ENCODE peak calls at places on chromosomes 12 and 14, in four cellular contexts. One of them, this sample, is unnamed. For H3K36me3, the result is how much of the 10 kb centered on the place peaks cover.

GRCh38 chr12:101706403-101706802 is 9.0 kb downstream of the CHPT1 start:
- DNase-seq in cardiac muscle cell: no peak
- DNase-seq in thyroid gland: no peak
- DNase-seq in suprapubic skin: no peak
- DNase-seq in this sample: no peak

GRCh38 chr14:69694730-69695663 is 71.9 kb upstream of the SRSF5 start:
- DNase-seq in thyroid gland: peak
- DNase-seq in suprapubic skin: no peak
- DNase-seq in cardiac muscle cell: peak
- DNase-seq in this sample: peak

GRCh38 chr14:87745507-87746118 is 247.4 kb downstream of the GALC start:
- DNase-seq in thyroid gland: peak
- DNase-seq in suprapubic skin: no peak
- DNase-seq in cardiac muscle cell: peak
- DNase-seq in this sample: peak

GRCh38 chr14:22691171-22691570 is 47.0 kb upstream of the OR6J1 start:
- DNase-seq in cardiac muscle cell: peak
- DNase-seq in suprapubic skin: no peak
- DNase-seq in thyroid gland: no peak
- DNase-seq in this sample: no peak

GRCh38 chr12:117155278-117156060 is 34.8 kb downstream of the FBXO21 start:
- DNase-seq in cardiac muscle cell: peak
- DNase-seq in suprapubic skin: peak
- DNase-seq in thyroid gland: peak
- DNase-seq in this sample: peak

GRCh38 chr12:70267550-70267949 is 24.3 kb downstream of the CNOT2 start:
- DNase-seq in thyroid gland: no peak
- DNase-seq in cardiac muscle cell: peak
- DNase-seq in suprapubic skin: no peak
- DNase-seq in this sample: no peak

GRCh38 chr14:34039428-34040047 is 88.7 kb upstream of the EGLN3 start:
- DNase-seq in cardiac muscle cell: no peak
- DNase-seq in thyroid gland: no peak
- DNase-seq in suprapubic skin: no peak
- DNase-seq in this sample: no peak

GRCh38 chr12:127811988-127812387 is 455.0 kb upstream of the TMEM132C start:
- DNase-seq in cardiac muscle cell: peak
- DNase-seq in thyroid gland: peak
- DNase-seq in suprapubic skin: no peak
- DNase-seq in this sample: peak

GRCh38 chr14:63493246-63493645 is 49.9 kb downstream of the PPP2R5E start:
- DNase-seq in suprapubic skin: no peak
- DNase-seq in cardiac muscle cell: peak
- DNase-seq in thyroid gland: peak
- DNase-seq in this sample: no peak

GRCh38 chr14:65228436-65228835 is 126.1 kb upstream of the MAX start:
- DNase-seq in cardiac muscle cell: no peak
- DNase-seq in thyroid gland: no peak
- DNase-seq in suprapubic skin: no peak
- DNase-seq in this sample: no peak

GRCh38 chr12:54047964-54048303 is 5.7 kb upstream of the HOXC4 start:
- DNase-seq in suprapubic skin: no peak
- DNase-seq in cardiac muscle cell: no peak
- DNase-seq in thyroid gland: no peak
- DNase-seq in this sample: no peak

GRCh38 chr12:120984351-120984898 is 6.1 kb downstream of the HNF1A start:
- DNase-seq in thyroid gland: no peak
- DNase-seq in suprapubic skin: no peak
- DNase-seq in cardiac muscle cell: no peak
- DNase-seq in this sample: no peak

GRCh38 chr12:50390284-50390683 is 6.1 kb downstream of the FAM186A start:
- DNase-seq in suprapubic skin: no peak
- DNase-seq in cardiac muscle cell: peak
- DNase-seq in thyroid gland: no peak
- DNase-seq in this sample: no peak

GRCh38 chr14:33728010-33728498 is 222.8 kb downstream of the EGLN3 start:
- DNase-seq in suprapubic skin: no peak
- DNase-seq in thyroid gland: no peak
- DNase-seq in cardiac muscle cell: no peak
- DNase-seq in this sample: peak

GRCh38 chr12:93786669-93787397 is 109.7 kb downstream of the CRADD start:
- DNase-seq in thyroid gland: no peak
- DNase-seq in suprapubic skin: no peak
- DNase-seq in cardiac muscle cell: no peak
- DNase-seq in this sample: peak

GRCh38 chr14:59511916-59512530 is 27.7 kb downstream of the JKAMP start:
- DNase-seq in thyroid gland: peak
- DNase-seq in suprapubic skin: no peak
- DNase-seq in cardiac muscle cell: peak
- DNase-seq in this sample: peak

GRCh38 chr12:112182499-112182898 is 57.1 kb downstream of the TRAFD1 start:
- DNase-seq in thyroid gland: no peak
- DNase-seq in cardiac muscle cell: peak
- DNase-seq in suprapubic skin: no peak
- DNase-seq in this sample: peak

GRCh38 chr14:69882086-69882864 is 3.1 kb downstream of the SMOC1 start:
- DNase-seq in thyroid gland: no peak
- DNase-seq in cardiac muscle cell: no peak
- DNase-seq in suprapubic skin: no peak
- DNase-seq in this sample: peak

GRCh38 chr14:73829526-73830431 is 21.9 kb upstream of the PTGR2 start:
- DNase-seq in suprapubic skin: no peak
- DNase-seq in thyroid gland: no peak
- DNase-seq in cardiac muscle cell: peak
- DNase-seq in this sample: no peak

GRCh38 chr14:85093631-85094330 is 436.2 kb upstream of the FLRT2 start:
- DNase-seq in thyroid gland: no peak
- DNase-seq in cardiac muscle cell: peak
- DNase-seq in suprapubic skin: no peak
- DNase-seq in this sample: no peak

GRCh38 chr12:82964446-82964845 is 277.7 kb downstream of the TMTC2 start:
- DNase-seq in suprapubic skin: no peak
- DNase-seq in thyroid gland: no peak
- DNase-seq in cardiac muscle cell: no peak
- DNase-seq in this sample: peak

GRCh38 chr12:47828967-47829482 is 9.3 kb upstream of the HDAC7 start:
- DNase-seq in cardiac muscle cell: peak
- DNase-seq in thyroid gland: peak
- DNase-seq in suprapubic skin: peak
- DNase-seq in this sample: peak

GRCh38 chr14:49960453-49960852 is 67.6 kb downstream of the ARF6 start:
- DNase-seq in suprapubic skin: no peak
- DNase-seq in cardiac muscle cell: no peak
- DNase-seq in thyroid gland: peak
- DNase-seq in this sample: no peak

GRCh38 chr14:68789798-68790655 is 2.8 kb downstream of the ZFP36L1 start:
- DNase-seq in thyroid gland: peak
- DNase-seq in suprapubic skin: no peak
- DNase-seq in cardiac muscle cell: peak
- DNase-seq in this sample: no peak

GRCh38 chr12:85057370-85057963 is 21.3 kb downstream of the LRRIQ1 start:
- DNase-seq in cardiac muscle cell: peak
- DNase-seq in suprapubic skin: no peak
- DNase-seq in thyroid gland: peak
- DNase-seq in this sample: peak

GRCh38 chr12:69824028-69824427 is 999 bp upstream of the MYRFL start:
- DNase-seq in suprapubic skin: no peak
- DNase-seq in thyroid gland: no peak
- DNase-seq in cardiac muscle cell: no peak
- DNase-seq in this sample: no peak

GRCh38 chr12:54282949-54283593 is 2.5 kb downstream of the HNRNPA1 start:
- DNase-seq in cardiac muscle cell: no peak
- DNase-seq in thyroid gland: no peak
- DNase-seq in suprapubic skin: no peak
- DNase-seq in this sample: no peak

GRCh38 chr14:74841230-74842207 is 34.4 kb downstream of the PROX2 start:
- DNase-seq in cardiac muscle cell: no peak
- DNase-seq in thyroid gland: no peak
- DNase-seq in suprapubic skin: no peak
- DNase-seq in this sample: no peak

GRCh38 chr14:103109789-103110415 is 13.4 kb upstream of the TNFAIP2 start:
- DNase-seq in thyroid gland: no peak
- DNase-seq in suprapubic skin: no peak
- DNase-seq in cardiac muscle cell: peak
- DNase-seq in this sample: peak

GRCh38 chr12:59041241-59042121 is 121.2 kb upstream of the LRIG3 start:
- DNase-seq in thyroid gland: no peak
- DNase-seq in suprapubic skin: no peak
- DNase-seq in cardiac muscle cell: peak
- DNase-seq in this sample: peak

GRCh38 chr12:47652491-47653234 is 53.2 kb downstream of the RPAP3 start:
- DNase-seq in suprapubic skin: no peak
- DNase-seq in cardiac muscle cell: no peak
- DNase-seq in thyroid gland: peak
- DNase-seq in this sample: peak

GRCh38 chr12:452667-453210 is 7.0 kb upstream of the B4GALNT3 start:
- DNase-seq in suprapubic skin: no peak
- DNase-seq in cardiac muscle cell: no peak
- DNase-seq in thyroid gland: no peak
- DNase-seq in this sample: no peak

GRCh38 chr12:4816776-4817530 is 92.8 kb upstream of the KCNA1 start:
- DNase-seq in cardiac muscle cell: no peak
- DNase-seq in suprapubic skin: no peak
- DNase-seq in thyroid gland: no peak
- DNase-seq in this sample: no peak

GRCh38 chr14:23442721-23443356 is 7.4 kb upstream of the MYH7 start:
- DNase-seq in cardiac muscle cell: no peak
- DNase-seq in thyroid gland: no peak
- DNase-seq in suprapubic skin: no peak
- DNase-seq in this sample: no peak

GRCh38 chr12:94183702-94184379 is 35.5 kb downstream of the PLXNC1 start:
- DNase-seq in suprapubic skin: no peak
- DNase-seq in thyroid gland: no peak
- DNase-seq in cardiac muscle cell: no peak
- DNase-seq in this sample: no peak

GRCh38 chr14:77556946-77557345 is 58.3 kb upstream of the ISM2 start:
- DNase-seq in cardiac muscle cell: no peak
- DNase-seq in thyroid gland: no peak
- DNase-seq in suprapubic skin: no peak
- DNase-seq in this sample: no peak

GRCh38 chr14:77562681-77563080 is 53.8 kb downstream of the SPTLC2 start:
- DNase-seq in cardiac muscle cell: peak
- DNase-seq in thyroid gland: no peak
- DNase-seq in suprapubic skin: no peak
- DNase-seq in this sample: no peak

GRCh38 chr14:77561881-77562280 is 54.6 kb downstream of the SPTLC2 start:
- DNase-seq in cardiac muscle cell: no peak
- DNase-seq in thyroid gland: no peak
- DNase-seq in suprapubic skin: no peak
- DNase-seq in this sample: no peak

GRCh38 chr14:77557391-77557790 is 58.8 kb upstream of the ISM2 start:
- DNase-seq in cardiac muscle cell: no peak
- DNase-seq in suprapubic skin: no peak
- DNase-seq in thyroid gland: no peak
- DNase-seq in this sample: no peak

GRCh38 chr14:77559381-77559780 is 57.1 kb downstream of the SPTLC2 start:
- DNase-seq in thyroid gland: no peak
- DNase-seq in suprapubic skin: no peak
- DNase-seq in cardiac muscle cell: no peak
- DNase-seq in this sample: no peak
- H3K36me3 ChIP-seq in thyroid gland: under half
- H3K36me3 ChIP-seq in suprapubic skin: half or more
- H3K36me3 ChIP-seq in cardiac muscle cell: under half
- H3K36me3 ChIP-seq in this sample: under half

GRCh38 chr12:22626429-22626828 is 1.5 kb downstream of the ETNK1 start:
- DNase-seq in suprapubic skin: no peak
- DNase-seq in cardiac muscle cell: peak
- DNase-seq in thyroid gland: no peak
- DNase-seq in this sample: peak
- H3K4me3 ChIP-seq in suprapubic skin: peak
- H3K4me3 ChIP-seq in cardiac muscle cell: peak
- H3K4me3 ChIP-seq in thyroid gland: peak
- H3K4me3 ChIP-seq in this sample: peak

DNA sequence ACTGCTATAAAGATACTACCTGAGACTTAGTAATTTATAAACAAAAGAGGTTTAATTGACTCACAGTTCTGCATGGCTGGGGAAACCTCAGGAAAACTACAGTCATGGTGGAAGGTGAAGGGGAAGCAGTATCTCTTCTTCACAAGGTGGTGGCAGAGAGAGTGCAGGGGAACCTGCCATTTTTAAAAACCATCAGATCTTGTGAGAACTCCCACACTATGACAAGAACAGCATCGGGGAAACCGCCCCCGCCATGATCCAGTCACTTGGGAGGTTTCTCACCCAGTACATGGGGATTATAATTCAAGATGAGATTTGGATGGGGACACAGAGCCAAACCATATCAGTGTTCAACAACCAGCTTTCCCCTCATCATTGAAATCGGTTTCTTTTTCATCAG is 49.9 kb downstream of the AEBP2 start:
- DNase-seq in suprapubic skin: no peak
- DNase-seq in cardiac muscle cell: no peak
- DNase-seq in thyroid gland: no peak
- DNase-seq in this sample: no peak
- H3K36me3 ChIP-seq in suprapubic skin: under half
- H3K36me3 ChIP-seq in cardiac muscle cell: under half
- H3K36me3 ChIP-seq in thyroid gland: under half
- H3K36me3 ChIP-seq in this sample: under half

GRCh38 chr14:31877333-31877798 is 199.7 kb upstream of the ARHGAP5 start:
- DNase-seq in thyroid gland: no peak
- DNase-seq in cardiac muscle cell: peak
- DNase-seq in suprapubic skin: no peak
- DNase-seq in this sample: peak
- H3K4me3 ChIP-seq in thyroid gland: no peak
- H3K4me3 ChIP-seq in cardiac muscle cell: no peak
- H3K4me3 ChIP-seq in suprapubic skin: peak
- H3K4me3 ChIP-seq in this sample: peak

GRCh38 chr12:110333201-110333600 is 52.2 kb downstream of the ATP2A2 start:
- DNase-seq in thyroid gland: no peak
- DNase-seq in suprapubic skin: no peak
- DNase-seq in cardiac muscle cell: no peak
- DNase-seq in this sample: no peak
- H3K36me3 ChIP-seq in thyroid gland: half or more
- H3K36me3 ChIP-seq in suprapubic skin: half or more
- H3K36me3 ChIP-seq in cardiac muscle cell: half or more
- H3K36me3 ChIP-seq in this sample: half or more

GRCh38 chr12:68342966-68343365 is 10.8 kb upstream of the MDM1 start:
- DNase-seq in thyroid gland: no peak
- DNase-seq in cardiac muscle cell: no peak
- DNase-seq in suprapubic skin: no peak
- DNase-seq in this sample: peak
- H3K4me3 ChIP-seq in thyroid gland: no peak
- H3K4me3 ChIP-seq in cardiac muscle cell: no peak
- H3K4me3 ChIP-seq in suprapubic skin: no peak
- H3K4me3 ChIP-seq in this sample: no peak

GRCh38 chr12:104342147-104342546 is 38.6 kb downstream of the EID3 start:
- DNase-seq in suprapubic skin: no peak
- DNase-seq in thyroid gland: no peak
- DNase-seq in cardiac muscle cell: no peak
- DNase-seq in this sample: no peak
- H3K36me3 ChIP-seq in suprapubic skin: half or more
- H3K36me3 ChIP-seq in thyroid gland: half or more
- H3K36me3 ChIP-seq in cardiac muscle cell: under half
- H3K36me3 ChIP-seq in this sample: under half

GRCh38 chr14:54396183-54396492 is 669 bp upstream of the CDKN3 start:
- DNase-seq in suprapubic skin: no peak
- DNase-seq in thyroid gland: no peak
- DNase-seq in cardiac muscle cell: no peak
- DNase-seq in this sample: no peak
- H3K4me3 ChIP-seq in suprapubic skin: peak
- H3K4me3 ChIP-seq in thyroid gland: no peak
- H3K4me3 ChIP-seq in cardiac muscle cell: peak
- H3K4me3 ChIP-seq in this sample: peak

This sample was measured in SJCRH30.